ENCODE peak calls at places on chromosome 16, in nine cellular contexts. One of them, this sample, is unnamed.

GRCh38 chr16:49431040-49431439 is 57.4 kb downstream of the C16orf78 start:
- DNase-seq in T47D: no peak
- DNase-seq in T-helper 2 cell: no peak
- DNase-seq in stimulated activated CD4-positive, alpha-beta T cell treated with anti-CD3 and anti-CD28 coated beads, Interleukin-1b, Interleukin-23, amount 100 ng/mL, for 1 hour: no peak
- DNase-seq in upper lobe of left lung: peak; percentile 51
- DNase-seq in iPS DF 19.7: no peak
- DNase-seq in upper lobe of right lung: peak; percentile 34
- DNase-seq in AG10803: no peak
- DNase-seq in DMS153: no peak
- DNase-seq in this sample: no peak

GRCh38 chr16:81238296-81239011 is at the start of gene BCO1:
- DNase-seq in T47D: no peak
- DNase-seq in T-helper 2 cell: no peak
- DNase-seq in stimulated activated CD4-positive, alpha-beta T cell treated with anti-CD3 and anti-CD28 coated beads, Interleukin-1b, Interleukin-23, amount 100 ng/mL, for 1 hour: no peak
- DNase-seq in upper lobe of left lung: no peak
- DNase-seq in iPS DF 19.7: no peak
- DNase-seq in upper lobe of right lung: no peak
- DNase-seq in AG10803: peak; percentile 47
- DNase-seq in DMS153: no peak
- DNase-seq in this sample: peak; percentile 56

GRCh38 chr16:87206646-87207451 is 110.3 kb downstream of the C16orf95 start:
- DNase-seq in T47D: no peak
- DNase-seq in T-helper 2 cell: no peak
- DNase-seq in stimulated activated CD4-positive, alpha-beta T cell treated with anti-CD3 and anti-CD28 coated beads, Interleukin-1b, Interleukin-23, amount 100 ng/mL, for 1 hour: no peak
- DNase-seq in upper lobe of left lung: no peak
- DNase-seq in iPS DF 19.7: no peak
- DNase-seq in upper lobe of right lung: no peak
- DNase-seq in AG10803: peak; percentile 84
- DNase-seq in DMS153: no peak
- DNase-seq in this sample: no peak

GRCh38 chr16:57774886-57775285 is 27.4 kb downstream of the KIFC3 start:
- DNase-seq in T47D: no peak
- DNase-seq in T-helper 2 cell: no peak
- DNase-seq in stimulated activated CD4-positive, alpha-beta T cell treated with anti-CD3 and anti-CD28 coated beads, Interleukin-1b, Interleukin-23, amount 100 ng/mL, for 1 hour: no peak
- DNase-seq in upper lobe of left lung: no peak
- DNase-seq in iPS DF 19.7: no peak
- DNase-seq in upper lobe of right lung: no peak
- DNase-seq in AG10803: no peak
- DNase-seq in DMS153: no peak
- DNase-seq in this sample: no peak

GRCh38 chr16:12078405-12079245 is 102.1 kb downstream of the SNX29 start:
- DNase-seq in T47D: no peak
- DNase-seq in T-helper 2 cell: no peak
- DNase-seq in stimulated activated CD4-positive, alpha-beta T cell treated with anti-CD3 and anti-CD28 coated beads, Interleukin-1b, Interleukin-23, amount 100 ng/mL, for 1 hour: no peak
- DNase-seq in upper lobe of left lung: peak; percentile 54
- DNase-seq in iPS DF 19.7: no peak
- DNase-seq in upper lobe of right lung: peak; percentile 54
- DNase-seq in AG10803: no peak
- DNase-seq in DMS153: no peak
- DNase-seq in this sample: no peak

GRCh38 chr16:2032285-2033056 is 5.8 kb downstream of the NHERF2 start:
- DNase-seq in T47D: no peak
- DNase-seq in T-helper 2 cell: no peak
- DNase-seq in stimulated activated CD4-positive, alpha-beta T cell treated with anti-CD3 and anti-CD28 coated beads, Interleukin-1b, Interleukin-23, amount 100 ng/mL, for 1 hour: no peak
- DNase-seq in upper lobe of left lung: no peak
- DNase-seq in iPS DF 19.7: no peak
- DNase-seq in upper lobe of right lung: no peak
- DNase-seq in AG10803: peak; percentile 44
- DNase-seq in DMS153: no peak
- DNase-seq in this sample: no peak

GRCh38 chr16:19114359-19115147 is 789 bp downstream of the ITPRIPL2 start:
- DNase-seq in T47D: no peak
- DNase-seq in T-helper 2 cell: no peak
- DNase-seq in stimulated activated CD4-positive, alpha-beta T cell treated with anti-CD3 and anti-CD28 coated beads, Interleukin-1b, Interleukin-23, amount 100 ng/mL, for 1 hour: no peak
- DNase-seq in upper lobe of left lung: peak; percentile 91
- DNase-seq in iPS DF 19.7: no peak
- DNase-seq in upper lobe of right lung: peak; percentile 85
- DNase-seq in AG10803: peak; percentile 61
- DNase-seq in DMS153: peak; percentile 41
- DNase-seq in this sample: peak; percentile 61

GRCh38 chr16:8572063-8572918 is 18.0 kb downstream of the TMEM114 start:
- DNase-seq in T47D: no peak
- DNase-seq in T-helper 2 cell: no peak
- DNase-seq in stimulated activated CD4-positive, alpha-beta T cell treated with anti-CD3 and anti-CD28 coated beads, Interleukin-1b, Interleukin-23, amount 100 ng/mL, for 1 hour: no peak
- DNase-seq in upper lobe of left lung: no peak
- DNase-seq in iPS DF 19.7: no peak
- DNase-seq in upper lobe of right lung: no peak
- DNase-seq in AG10803: no peak
- DNase-seq in DMS153: peak; percentile 27
- DNase-seq in this sample: no peak

GRCh38 chr16:19515765-19516164 is 6.1 kb downstream of the GDE1 start:
- DNase-seq in T47D: no peak
- DNase-seq in T-helper 2 cell: no peak
- DNase-seq in stimulated activated CD4-positive, alpha-beta T cell treated with anti-CD3 and anti-CD28 coated beads, Interleukin-1b, Interleukin-23, amount 100 ng/mL, for 1 hour: no peak
- DNase-seq in upper lobe of left lung: no peak
- DNase-seq in iPS DF 19.7: no peak
- DNase-seq in upper lobe of right lung: no peak
- DNase-seq in AG10803: no peak
- DNase-seq in DMS153: no peak
- DNase-seq in this sample: no peak

GRCh38 chr16:14344292-14344691 is 273.2 kb downstream of the MRTFB start:
- DNase-seq in T47D: no peak
- DNase-seq in T-helper 2 cell: no peak
- DNase-seq in stimulated activated CD4-positive, alpha-beta T cell treated with anti-CD3 and anti-CD28 coated beads, Interleukin-1b, Interleukin-23, amount 100 ng/mL, for 1 hour: no peak
- DNase-seq in upper lobe of left lung: no peak
- DNase-seq in iPS DF 19.7: no peak
- DNase-seq in upper lobe of right lung: no peak
- DNase-seq in AG10803: no peak
- DNase-seq in DMS153: no peak
- DNase-seq in this sample: no peak

GRCh38 chr16:85334718-85335583 is 222.7 kb upstream of the CIBAR2 start:
- DNase-seq in T47D: no peak
- DNase-seq in T-helper 2 cell: no peak
- DNase-seq in stimulated activated CD4-positive, alpha-beta T cell treated with anti-CD3 and anti-CD28 coated beads, Interleukin-1b, Interleukin-23, amount 100 ng/mL, for 1 hour: no peak
- DNase-seq in upper lobe of left lung: peak; percentile 76
- DNase-seq in iPS DF 19.7: no peak
- DNase-seq in upper lobe of right lung: no peak
- DNase-seq in AG10803: no peak
- DNase-seq in DMS153: peak; percentile 27
- DNase-seq in this sample: peak; percentile 91

GRCh38 chr16:62392698-62393097 is 356.5 kb upstream of the CDH8 start:
- DNase-seq in T47D: no peak
- DNase-seq in T-helper 2 cell: no peak
- DNase-seq in stimulated activated CD4-positive, alpha-beta T cell treated with anti-CD3 and anti-CD28 coated beads, Interleukin-1b, Interleukin-23, amount 100 ng/mL, for 1 hour: no peak
- DNase-seq in upper lobe of left lung: peak; percentile 51
- DNase-seq in iPS DF 19.7: no peak
- DNase-seq in upper lobe of right lung: no peak
- DNase-seq in AG10803: no peak
- DNase-seq in DMS153: no peak
- DNase-seq in this sample: no peak

GRCh38 chr16:6861136-6861535 is 471.5 kb upstream of the RBFOX1 start:
- DNase-seq in T47D: no peak
- DNase-seq in T-helper 2 cell: no peak
- DNase-seq in stimulated activated CD4-positive, alpha-beta T cell treated with anti-CD3 and anti-CD28 coated beads, Interleukin-1b, Interleukin-23, amount 100 ng/mL, for 1 hour: no peak
- DNase-seq in upper lobe of left lung: no peak
- DNase-seq in iPS DF 19.7: no peak
- DNase-seq in upper lobe of right lung: no peak
- DNase-seq in AG10803: no peak
- DNase-seq in DMS153: no peak
- DNase-seq in this sample: no peak

GRCh38 chr16:8972843-8973586 is 9.3 kb upstream of the USP7 start:
- DNase-seq in T47D: no peak
- DNase-seq in T-helper 2 cell: no peak
- DNase-seq in stimulated activated CD4-positive, alpha-beta T cell treated with anti-CD3 and anti-CD28 coated beads, Interleukin-1b, Interleukin-23, amount 100 ng/mL, for 1 hour: no peak
- DNase-seq in upper lobe of left lung: no peak
- DNase-seq in iPS DF 19.7: no peak
- DNase-seq in upper lobe of right lung: no peak
- DNase-seq in AG10803: peak; percentile 80
- DNase-seq in DMS153: no peak
- DNase-seq in this sample: no peak

GRCh38 chr16:90083139-90083538 is 6.0 kb upstream of the PRDM7 start:
- DNase-seq in T47D: no peak
- DNase-seq in T-helper 2 cell: no peak
- DNase-seq in stimulated activated CD4-positive, alpha-beta T cell treated with anti-CD3 and anti-CD28 coated beads, Interleukin-1b, Interleukin-23, amount 100 ng/mL, for 1 hour: no peak
- DNase-seq in upper lobe of left lung: no peak
- DNase-seq in iPS DF 19.7: no peak
- DNase-seq in upper lobe of right lung: no peak
- DNase-seq in AG10803: no peak
- DNase-seq in DMS153: no peak
- DNase-seq in this sample: no peak

GRCh38 chr16:87096746-87097145 is 220.4 kb downstream of the C16orf95 start:
- DNase-seq in T47D: no peak
- DNase-seq in T-helper 2 cell: no peak
- DNase-seq in stimulated activated CD4-positive, alpha-beta T cell treated with anti-CD3 and anti-CD28 coated beads, Interleukin-1b, Interleukin-23, amount 100 ng/mL, for 1 hour: no peak
- DNase-seq in upper lobe of left lung: no peak
- DNase-seq in iPS DF 19.7: no peak
- DNase-seq in upper lobe of right lung: no peak
- DNase-seq in AG10803: no peak
- DNase-seq in DMS153: no peak
- DNase-seq in this sample: no peak

GRCh38 chr16:29994613-29995329 is 646 bp downstream of the HIRIP3 start:
- DNase-seq in T47D: peak; percentile 80
- DNase-seq in T-helper 2 cell: no peak
- DNase-seq in stimulated activated CD4-positive, alpha-beta T cell treated with anti-CD3 and anti-CD28 coated beads, Interleukin-1b, Interleukin-23, amount 100 ng/mL, for 1 hour: no peak
- DNase-seq in upper lobe of left lung: peak; percentile 95
- DNase-seq in iPS DF 19.7: no peak
- DNase-seq in upper lobe of right lung: peak; percentile 90
- DNase-seq in AG10803: peak; percentile 33
- DNase-seq in DMS153: no peak
- DNase-seq in this sample: peak; percentile 78

GRCh38 chr16:66326995-66327513 is 39.4 kb upstream of the CDH5 start:
- DNase-seq in T47D: no peak
- DNase-seq in T-helper 2 cell: no peak
- DNase-seq in stimulated activated CD4-positive, alpha-beta T cell treated with anti-CD3 and anti-CD28 coated beads, Interleukin-1b, Interleukin-23, amount 100 ng/mL, for 1 hour: no peak
- DNase-seq in upper lobe of left lung: peak; percentile 47
- DNase-seq in iPS DF 19.7: no peak
- DNase-seq in upper lobe of right lung: no peak
- DNase-seq in AG10803: no peak
- DNase-seq in DMS153: peak; percentile 94
- DNase-seq in this sample: no peak

GRCh38 chr16:2003231-2003826 is 6.3 kb downstream of the ZNF598 start:
- DNase-seq in T47D: no peak
- DNase-seq in T-helper 2 cell: no peak
- DNase-seq in stimulated activated CD4-positive, alpha-beta T cell treated with anti-CD3 and anti-CD28 coated beads, Interleukin-1b, Interleukin-23, amount 100 ng/mL, for 1 hour: no peak
- DNase-seq in upper lobe of left lung: no peak
- DNase-seq in iPS DF 19.7: no peak
- DNase-seq in upper lobe of right lung: no peak
- DNase-seq in AG10803: no peak
- DNase-seq in DMS153: no peak
- DNase-seq in this sample: no peak

GRCh38 chr16:85576944-85577343 is 36.2 kb upstream of the GSE1 start:
- DNase-seq in T47D: no peak
- DNase-seq in T-helper 2 cell: no peak
- DNase-seq in stimulated activated CD4-positive, alpha-beta T cell treated with anti-CD3 and anti-CD28 coated beads, Interleukin-1b, Interleukin-23, amount 100 ng/mL, for 1 hour: no peak
- DNase-seq in upper lobe of left lung: peak; percentile 62
- DNase-seq in iPS DF 19.7: no peak
- DNase-seq in upper lobe of right lung: no peak
- DNase-seq in AG10803: no peak
- DNase-seq in DMS153: no peak
- DNase-seq in this sample: no peak

GRCh38 chr16:2468142-2468724 is 2.9 kb upstream of the NTN3 start:
- DNase-seq in T47D: peak; percentile 52
- DNase-seq in T-helper 2 cell: no peak
- DNase-seq in stimulated activated CD4-positive, alpha-beta T cell treated with anti-CD3 and anti-CD28 coated beads, Interleukin-1b, Interleukin-23, amount 100 ng/mL, for 1 hour: no peak
- DNase-seq in upper lobe of left lung: peak; percentile 87
- DNase-seq in iPS DF 19.7: no peak
- DNase-seq in upper lobe of right lung: no peak
- DNase-seq in AG10803: no peak
- DNase-seq in DMS153: peak; percentile 83
- DNase-seq in this sample: no peak

GRCh38 chr16:85231959-85232358 is 119.7 kb upstream of the CIBAR2 start:
- DNase-seq in T47D: no peak
- DNase-seq in T-helper 2 cell: no peak
- DNase-seq in stimulated activated CD4-positive, alpha-beta T cell treated with anti-CD3 and anti-CD28 coated beads, Interleukin-1b, Interleukin-23, amount 100 ng/mL, for 1 hour: no peak
- DNase-seq in upper lobe of left lung: no peak
- DNase-seq in iPS DF 19.7: no peak
- DNase-seq in upper lobe of right lung: no peak
- DNase-seq in AG10803: peak; percentile 83
- DNase-seq in DMS153: peak; percentile 77
- DNase-seq in this sample: no peak

GRCh38 chr16:85928411-85928820 is 29.5 kb downstream of the IRF8 start:
- DNase-seq in T47D: no peak
- DNase-seq in T-helper 2 cell: no peak
- DNase-seq in stimulated activated CD4-positive, alpha-beta T cell treated with anti-CD3 and anti-CD28 coated beads, Interleukin-1b, Interleukin-23, amount 100 ng/mL, for 1 hour: no peak
- DNase-seq in upper lobe of left lung: no peak
- DNase-seq in iPS DF 19.7: no peak
- DNase-seq in upper lobe of right lung: no peak
- DNase-seq in AG10803: peak; percentile 52
- DNase-seq in DMS153: no peak
- DNase-seq in this sample: no peak

GRCh38 chr16:49036126-49036525 is 245.5 kb downstream of the CBLN1 start:
- DNase-seq in T47D: no peak
- DNase-seq in T-helper 2 cell: no peak
- DNase-seq in stimulated activated CD4-positive, alpha-beta T cell treated with anti-CD3 and anti-CD28 coated beads, Interleukin-1b, Interleukin-23, amount 100 ng/mL, for 1 hour: no peak
- DNase-seq in upper lobe of left lung: no peak
- DNase-seq in iPS DF 19.7: no peak
- DNase-seq in upper lobe of right lung: no peak
- DNase-seq in AG10803: no peak
- DNase-seq in DMS153: no peak
- DNase-seq in this sample: no peak

GRCh38 chr16:1830213-1830612 is 3.2 kb downstream of the FAHD1 start:
- DNase-seq in T47D: no peak
- DNase-seq in T-helper 2 cell: no peak
- DNase-seq in stimulated activated CD4-positive, alpha-beta T cell treated with anti-CD3 and anti-CD28 coated beads, Interleukin-1b, Interleukin-23, amount 100 ng/mL, for 1 hour: no peak
- DNase-seq in upper lobe of left lung: no peak
- DNase-seq in iPS DF 19.7: no peak
- DNase-seq in upper lobe of right lung: no peak
- DNase-seq in AG10803: no peak
- DNase-seq in DMS153: no peak
- DNase-seq in this sample: peak; percentile 47

GRCh38 chr16:75682308-75682707 is 5.5 kb upstream of the CPHXL2 start:
- DNase-seq in T47D: no peak
- DNase-seq in T-helper 2 cell: no peak
- DNase-seq in stimulated activated CD4-positive, alpha-beta T cell treated with anti-CD3 and anti-CD28 coated beads, Interleukin-1b, Interleukin-23, amount 100 ng/mL, for 1 hour: no peak
- DNase-seq in upper lobe of left lung: no peak
- DNase-seq in iPS DF 19.7: no peak
- DNase-seq in upper lobe of right lung: no peak
- DNase-seq in AG10803: no peak
- DNase-seq in DMS153: no peak
- DNase-seq in this sample: no peak

GRCh38 chr16:30949655-30950515 is 1.0 kb downstream of the ORAI3 start:
- DNase-seq in T47D: no peak
- DNase-seq in T-helper 2 cell: no peak
- DNase-seq in stimulated activated CD4-positive, alpha-beta T cell treated with anti-CD3 and anti-CD28 coated beads, Interleukin-1b, Interleukin-23, amount 100 ng/mL, for 1 hour: no peak
- DNase-seq in upper lobe of left lung: no peak
- DNase-seq in iPS DF 19.7: no peak
- DNase-seq in upper lobe of right lung: peak; percentile 83
- DNase-seq in AG10803: peak; percentile 88
- DNase-seq in DMS153: peak; percentile 64
- DNase-seq in this sample: peak; percentile 67

GRCh38 chr16:88468289-88469129 is 15.4 kb downstream of the ZFPM1 start:
- DNase-seq in T47D: peak; percentile 99
- DNase-seq in T-helper 2 cell: no peak
- DNase-seq in stimulated activated CD4-positive, alpha-beta T cell treated with anti-CD3 and anti-CD28 coated beads, Interleukin-1b, Interleukin-23, amount 100 ng/mL, for 1 hour: no peak
- DNase-seq in upper lobe of left lung: no peak
- DNase-seq in iPS DF 19.7: peak; percentile 73
- DNase-seq in upper lobe of right lung: no peak
- DNase-seq in AG10803: no peak
- DNase-seq in DMS153: no peak
- DNase-seq in this sample: peak; percentile 63

GRCh38 chr16:838741-839140 is 38.2 kb upstream of the GNG13 start:
- DNase-seq in T47D: no peak
- DNase-seq in T-helper 2 cell: no peak
- DNase-seq in stimulated activated CD4-positive, alpha-beta T cell treated with anti-CD3 and anti-CD28 coated beads, Interleukin-1b, Interleukin-23, amount 100 ng/mL, for 1 hour: no peak
- DNase-seq in upper lobe of left lung: peak; percentile 56
- DNase-seq in iPS DF 19.7: no peak
- DNase-seq in upper lobe of right lung: no peak
- DNase-seq in AG10803: no peak
- DNase-seq in DMS153: no peak
- DNase-seq in this sample: no peak

GRCh38 chr16:64242510-64242909 is 879.4 kb downstream of the CDH11 start:
- DNase-seq in T47D: no peak
- DNase-seq in T-helper 2 cell: no peak
- DNase-seq in stimulated activated CD4-positive, alpha-beta T cell treated with anti-CD3 and anti-CD28 coated beads, Interleukin-1b, Interleukin-23, amount 100 ng/mL, for 1 hour: no peak
- DNase-seq in upper lobe of left lung: no peak
- DNase-seq in iPS DF 19.7: no peak
- DNase-seq in upper lobe of right lung: no peak
- DNase-seq in AG10803: no peak
- DNase-seq in DMS153: no peak
- DNase-seq in this sample: no peak

GRCh38 chr16:81251871-81252270 is 13.4 kb downstream of the BCO1 start:
- DNase-seq in T47D: no peak
- DNase-seq in T-helper 2 cell: no peak
- DNase-seq in stimulated activated CD4-positive, alpha-beta T cell treated with anti-CD3 and anti-CD28 coated beads, Interleukin-1b, Interleukin-23, amount 100 ng/mL, for 1 hour: no peak
- DNase-seq in upper lobe of left lung: no peak
- DNase-seq in iPS DF 19.7: no peak
- DNase-seq in upper lobe of right lung: no peak
- DNase-seq in AG10803: peak; percentile 55
- DNase-seq in DMS153: no peak
- DNase-seq in this sample: no peak

This sample was measured in stomach.